ENCODE peak calls at places on chromosomes 5 and 9, in six cellular contexts. P is Peyer's patch, D is RPMI8226, W is keratinocyte, A is adrenal gland, C is NCI-H2029. R is an unnamed sample.
A peak's percentile ranks its signal among the peaks of the same experiment; 100 is the strongest.

GRCh38 chr5:74296685-74297084 is 343.8 kb downstream of the ENC1 start:
- DNase-seq in W (no peak), D (no peak), A (no peak), P (no peak), C (peak; percentile 52), R (no peak)

GRCh38 chr5:83564069-83564749 is 92.7 kb downstream of the VCAN start:
- DNase-seq in C (peak; percentile 19), A (no peak), P (no peak), D (peak; percentile 35), W (no peak), R (no peak)

GRCh38 chr5:111271885-111272284 is 47.7 kb downstream of the CAMK4 start:
- DNase-seq in W (no peak), D (no peak), C (no peak), P (no peak), A (no peak), R (no peak)

GRCh38 chr9:22452415-22453010 is 5.9 kb downstream of the DMRTA1 start:
- DNase-seq in D (peak; percentile 31), C (no peak), W (peak; percentile 15), P (peak; percentile 40), A (no peak), R (no peak)

GRCh38 chr9:91308144-91308543 is 53.6 kb downstream of the AUH start:
- DNase-seq in D (no peak), W (no peak), C (no peak), A (no peak), P (no peak), R (no peak)

GRCh38 chr9:21801683-21802417 is 586 bp upstream of the MTAP start:
- DNase-seq in A (peak; percentile 67), C (peak; percentile 50), D (peak; percentile 17), W (no peak), P (peak; percentile 32), R (no peak)

GRCh38 chr5:108788142-108788541 is 40.4 kb downstream of the FER start:
- DNase-seq in W (no peak), P (no peak), D (no peak), A (peak; percentile 30), C (no peak), R (no peak)

GRCh38 chr5:149450199-149450598 is 71.1 kb upstream of the IL17B start:
- DNase-seq in A (no peak), W (no peak), P (no peak), C (no peak), D (no peak), R (no peak)

GRCh38 chr5:76818844-76819831 is at the start of gene F2RL1:
- DNase-seq in A (peak; percentile 60), P (peak; percentile 33), C (peak; percentile 83), D (peak; percentile 89), W (no peak), R (no peak)

GRCh38 chr5:163809480-163809879 is 304.1 kb downstream of the MAT2B start:
- DNase-seq in W (no peak), D (no peak), C (no peak), P (no peak), A (no peak), R (no peak)

R was measured in SIG-M5.